ENCODE peak calls at places on chromosomes 3 and 15, in five cellular contexts. A is Right ventricle myocardium inferior; H is GM04504; C is activated CD8-positive, alpha-beta memory T cell treated with anti-CD3 and anti-CD28 coated beads for 24 hours; G is sciatic nerve. L is an unnamed sample.

GRCh38 chr3:125302932-125303331 is 72.2 kb downstream of the ZNF148 start:
- DNase-seq in C (no peak), A (no peak), G (no peak), H (no peak), L (no peak)

GRCh38 chr15:95174281-95174680 is 942.9 kb downstream of the MCTP2 start:
- DNase-seq in H (peak), A (no peak), G (peak), C (no peak), L (no peak)

GRCh38 chr15:51075364-51075763 is 19.3 kb downstream of the TNFAIP8L3 start:
- DNase-seq in C (no peak), H (peak), A (no peak), G (no peak), L (no peak)

GRCh38 chr15:90647326-90647725 is 69.8 kb upstream of the BLM start:
- DNase-seq in G (peak), A (no peak), H (no peak), C (no peak), L (no peak)

GRCh38 chr3:143825513-143825912 is 22.8 kb downstream of the SLC9A9 start:
- DNase-seq in A (no peak), C (no peak), G (no peak), H (no peak), L (no peak)

GRCh38 chr15:99322643-99323405 is 71.5 kb downstream of the LRRC28 start:
- DNase-seq in A (no peak), G (no peak), C (no peak), H (no peak), L (no peak)

GRCh38 chr3:149934524-149934923 is 36.2 kb downstream of the PFN2 start:
- DNase-seq in H (peak), A (no peak), C (no peak), G (no peak), L (no peak)

GRCh38 chr3:56468184-56469106 is at the start of gene ERC2:
- DNase-seq in C (no peak), A (peak), H (peak), G (peak), L (no peak)

GRCh38 chr15:32657198-32657886 is 15.8 kb downstream of the SCG5 start:
- DNase-seq in H (no peak), G (no peak), C (no peak), A (no peak), L (no peak)

GRCh38 chr15:89068325-89068784 is 19.9 kb upstream of the ABHD2 start:
- DNase-seq in C (peak), H (peak), A (no peak), G (peak), L (peak)

GRCh38 chr15:48406911-48407310 is 75.7 kb downstream of the DUT start:
- DNase-seq in C (no peak), H (no peak), A (no peak), G (no peak), L (no peak)

GRCh38 chr3:100399341-100400071 is 1.4 kb downstream of the TOMM70 start:
- DNase-seq in C (no peak), A (no peak), G (no peak), H (no peak), L (no peak)

GRCh38 chr3:131053021-131053420 is 26.3 kb downstream of the NEK11 start:
- DNase-seq in C (no peak), H (no peak), G (no peak), A (no peak), L (no peak)

GRCh38 chr3:29057326-29057725 is 223.5 kb upstream of the RBMS3 start:
- DNase-seq in G (no peak), H (peak), C (no peak), A (no peak), L (no peak)

GRCh38 chr3:151935451-151935850 is 62.0 kb downstream of the SUCNR1 start:
- DNase-seq in H (no peak), A (no peak), G (no peak), C (no peak), L (no peak)

L was measured in GM12892.